ENCODE peak calls at places on chromosomes 1 and 21, in eight cellular contexts. H is spleen; X is K562; F is stomach; D is transverse colon; V is cardiac muscle cell; J is CD8-positive, alpha-beta memory T cell; W is lower lobe of right lung. E is an unnamed sample.

GRCh38 chr1:228770779-228771223 is 35.5 kb downstream of the RHOU start:
- DNase-seq in W (no peak), D (peak; percentile 44), H (no peak), J (no peak), X (no peak), V (no peak), F (peak; percentile 30), E (no peak)

GRCh38 chr1:226607821-226608220 is 59.3 kb downstream of the STUM start:
- DNase-seq in W (no peak), X (no peak), J (no peak), H (peak; percentile 43), D (no peak), V (no peak), F (no peak), E (no peak)

GRCh38 chr1:210663730-210664573 is 335.2 kb downstream of the HHAT start:
- DNase-seq in X (no peak), H (no peak), F (no peak), D (no peak), J (no peak), V (no peak), W (no peak), E (no peak)

GRCh38 chr1:94954292-94955220 is 27.6 kb upstream of the CNN3 start:
- DNase-seq in X (no peak), J (no peak), F (no peak), W (no peak), D (no peak), V (no peak), H (no peak), E (no peak)

GRCh38 chr1:37133276-37134145 is 99.2 kb upstream of the GRIK3 start:
- DNase-seq in F (no peak), V (no peak), D (no peak), X (no peak), W (no peak), J (no peak), H (no peak), E (no peak)

GRCh38 chr1:150015733-150016132 is 5.2 kb upstream of the OTUD7B start:
- DNase-seq in J (no peak), X (no peak), V (no peak), F (no peak), H (no peak), D (no peak), W (no peak), E (no peak)

GRCh38 chr1:160837558-160838205 is 25.0 kb downstream of the CD244 start:
- DNase-seq in H (peak; percentile 95), J (peak; percentile 74), F (peak; percentile 50), V (peak; percentile 45), D (peak; percentile 68), W (peak; percentile 53), X (no peak), E (peak; percentile 68)

GRCh38 chr1:3580231-3580630 is 31.1 kb downstream of the MEGF6 start:
- DNase-seq in J (no peak), V (no peak), W (no peak), H (no peak), X (no peak), F (no peak), D (no peak), E (no peak)

GRCh38 chr1:159817276-159818041 is 9.2 kb upstream of the SLAMF8 start:
- DNase-seq in J (no peak), V (no peak), H (no peak), F (no peak), X (no peak), W (no peak), D (no peak), E (no peak)

GRCh38 chr1:192702212-192702993 is 66.5 kb downstream of the RGS13 start:
- DNase-seq in V (peak; percentile 68), J (no peak), H (no peak), F (no peak), X (no peak), W (no peak), D (no peak), E (no peak)

GRCh38 chr1:39133340-39133684 is 71.2 kb upstream of the MACF1 start:
- DNase-seq in X (no peak), F (no peak), D (no peak), H (no peak), V (no peak), J (no peak), W (no peak), E (no peak)

GRCh38 chr1:154747841-154748766 is 122.0 kb downstream of the KCNN3 start:
- DNase-seq in D (peak; percentile 48), H (no peak), W (no peak), V (peak; percentile 48), J (peak; percentile 31), X (no peak), F (no peak), E (no peak)

GRCh38 chr1:247330548-247331171 is 1.0 kb downstream of the ZNF496 start:
- DNase-seq in W (no peak), F (no peak), H (no peak), V (no peak), X (no peak), J (no peak), D (no peak), E (no peak)
- H3K27ac ChIP-seq in W (peak overlapping the region; percentile 90), F (no peak overlapping the region), H (peak overlapping the region; percentile 85), V (peak overlapping the region; percentile 98), X (peak overlapping the region; percentile 91), J (peak overlapping the region; percentile 69), D (peak overlapping the region; percentile 97), E (no peak overlapping the region)

GRCh38 chr1:10943041-10943440 is 69.4 kb upstream of the TARDBP start:
- DNase-seq in H (no peak), J (no peak), D (no peak), X (no peak), F (no peak), W (no peak), V (no peak), E (no peak)

GRCh38 chr1:10945988-10946387 is 66.5 kb upstream of the TARDBP start:
- DNase-seq in W (no peak), X (no peak), F (no peak), D (no peak), H (no peak), V (no peak), J (no peak), E (no peak)

GRCh38 chr1:10941891-10942541 is 70.4 kb upstream of the TARDBP start:
- DNase-seq in F (peak; percentile 67), J (peak; percentile 60), X (peak; percentile 92), H (no peak), W (peak; percentile 68), V (peak; percentile 43), D (peak; percentile 70), E (peak; percentile 41)

GRCh38 chr1:10942542-10942912 is 69.9 kb upstream of the TARDBP start:
- DNase-seq in D (no peak), V (no peak), W (no peak), X (no peak), H (no peak), J (no peak), F (no peak), E (no peak)

GRCh38 chr1:10943991-10944730 is 68.3 kb upstream of the TARDBP start:
- DNase-seq in W (peak; percentile 51), D (peak; percentile 75), H (no peak), V (peak; percentile 45), F (peak; percentile 63), X (no peak), J (no peak), E (no peak)
- H3K4me3 ChIP-seq in W (peak overlapping the region; percentile 40), D (peak overlapping the region; percentile 23), H (peak overlapping the region; percentile 27), V (no peak overlapping the region), F (peak overlapping the region; percentile 38), X (no peak overlapping the region), J (no peak overlapping the region), E (no peak overlapping the region)

GRCh38 chr21:45276620-45277019 is 11.1 kb downstream of the POFUT2 start:
- DNase-seq in X (no peak), F (peak; percentile 23), V (no peak), J (no peak), W (peak; percentile 43), H (peak; percentile 48), D (no peak), E (no peak)

GRCh38 chr21:45279446-45280177 is 8.1 kb downstream of the POFUT2 start:
- DNase-seq in X (no peak), H (peak; percentile 41), V (no peak), F (peak; percentile 14), D (no peak), W (peak; percentile 34), J (no peak), E (no peak)

GRCh38 chr21:45277101-45278045 is 10.3 kb downstream of the POFUT2 start:
- DNase-seq in D (peak; percentile 4), J (no peak), X (no peak), V (no peak), H (peak; percentile 64), W (peak; percentile 41), F (peak; percentile 22), E (no peak)

GRCh38 chr21:45280178-45280821 is 7.4 kb downstream of the POFUT2 start:
- DNase-seq in D (no peak), F (peak; percentile 13), H (peak; percentile 65), J (no peak), X (no peak), V (no peak), W (peak; percentile 21), E (no peak)

GRCh38 chr21:45278156-45278911 is 9.4 kb downstream of the POFUT2 start:
- DNase-seq in H (peak; percentile 46), X (no peak), V (no peak), F (peak; percentile 15), D (no peak), W (peak; percentile 16), J (no peak), E (no peak)
- H3K36me3 ChIP-seq in H (peaks cover 82% of the 10 kb centered on the region), X (peaks cover 76% of the 10 kb centered on the region), V (peaks cover 60% of the 10 kb centered on the region), F (peaks cover 74% of the 10 kb centered on the region), D (peaks cover 48% of the 10 kb centered on the region), W (peaks cover 96% of the 10 kb centered on the region), J (peaks cover 18% of the 10 kb centered on the region), E (peaks cover 55% of the 10 kb centered on the region)

GRCh38 chr1:62066713-62067112 is 127.9 kb upstream of the L1TD1 start:
- DNase-seq in H (no peak), D (no peak), F (no peak), V (no peak), J (no peak), X (no peak), W (no peak), E (no peak)

GRCh38 chr1:62070384-62071011 is 124.2 kb upstream of the L1TD1 start:
- DNase-seq in H (no peak), F (no peak), W (no peak), D (no peak), J (no peak), V (peak; percentile 29), X (peak; percentile 21), E (no peak)

GRCh38 chr1:62068302-62068936 is 126.2 kb upstream of the L1TD1 start:
- DNase-seq in D (no peak), X (no peak), H (no peak), J (no peak), F (no peak), V (no peak), W (no peak), E (no peak)

GRCh38 chr1:62071695-62072094 is 123.0 kb upstream of the L1TD1 start:
- DNase-seq in H (no peak), W (no peak), V (no peak), F (no peak), X (no peak), D (no peak), J (no peak), E (no peak)

DNA sequence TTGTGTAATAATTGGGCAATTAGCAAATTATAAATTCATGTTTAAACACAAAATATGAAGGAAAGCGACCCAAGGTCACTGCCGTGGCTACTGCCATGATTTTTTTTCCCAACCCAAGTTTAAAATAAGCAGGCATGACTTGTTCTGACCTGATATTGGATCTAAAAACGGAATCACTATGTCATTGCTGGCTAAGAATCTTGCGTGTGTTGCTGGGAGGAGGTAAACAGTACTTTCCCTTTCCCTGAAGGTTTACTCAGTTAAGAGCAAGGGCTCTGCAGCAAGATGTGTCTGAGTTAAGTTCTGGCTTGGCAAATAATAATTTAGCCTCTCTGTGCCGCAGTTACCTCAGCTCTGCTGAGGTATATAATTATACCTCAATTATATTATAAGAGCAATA is 125.7 kb upstream of the L1TD1 start:
- DNase-seq in V (peak; percentile 6), W (no peak), H (no peak), J (no peak), X (no peak), D (no peak), F (no peak), E (no peak)
- H3K27ac ChIP-seq in V (peak overlapping the region; percentile 80), W (peak overlapping the region; percentile 54), H (no peak overlapping the region), J (no peak overlapping the region), X (no peak overlapping the region), D (peak overlapping the region; percentile 32), F (no peak overlapping the region), E (no peak overlapping the region)

E was measured in effector memory CD4-positive, alpha-beta T cell.